ENCODE peak calls at places on chromosomes 3 and 15, in six cellular contexts. V, W, X, T, E and F are unnamed samples. For H3K4me1, the result is how much of the 10 kb centered on the place peaks cover.

GRCh38 chr15:43518073-43518761 is 809 bp downstream of the MAP1A start:
- DNase-seq in V (no peak), W (peak), X (peak), T (no peak), E (no peak), F (no peak)

GRCh38 chr15:88604381-88604951 is 16.7 kb upstream of the AEN start:
- DNase-seq in V (no peak), W (no peak), X (no peak), T (no peak), E (no peak), F (no peak)

GRCh38 chr15:88623632-88624031 is 2.5 kb downstream of the AEN start:
- DNase-seq in V (no peak), W (no peak), X (no peak), T (peak), E (peak), F (no peak)

GRCh38 chr15:31525296-31525695 is 198.7 kb downstream of the KLF13 start:
- DNase-seq in V (no peak), W (no peak), X (no peak), T (no peak), E (no peak), F (peak)

GRCh38 chr3:126442099-126442848 is 33.4 kb downstream of the ZXDC start:
- DNase-seq in V (no peak), W (no peak), X (no peak), T (peak), E (no peak), F (no peak)

GRCh38 chr3:177427096-177427495 is 229.8 kb upstream of the TBL1XR1 start:
- DNase-seq in V (no peak), W (no peak), X (no peak), T (no peak), E (no peak), F (no peak)

GRCh38 chr3:47421741-47422649 is 41.2 kb downstream of the PTPN23 start:
- DNase-seq in V (peak), W (no peak), X (no peak), T (peak), E (no peak), F (no peak)

GRCh38 chr3:97138914-97139541 is 324.6 kb downstream of the EPHA6 start:
- DNase-seq in V (no peak), W (no peak), X (no peak), T (peak), E (no peak), F (no peak)

GRCh38 chr3:7328339-7328738 is 467.4 kb downstream of the GRM7 start:
- DNase-seq in V (no peak), W (no peak), X (no peak), T (no peak), E (no peak), F (no peak)

GRCh38 chr15:76337047-76337738 is 620 bp downstream of the ISL2 start:
- DNase-seq in V (no peak), W (peak), X (no peak), T (no peak), E (no peak), F (no peak)

GRCh38 chr15:38145671-38146111 is 106.9 kb upstream of the SPRED1 start:
- DNase-seq in V (no peak), W (no peak), X (no peak), T (no peak), E (no peak), F (no peak)

GRCh38 chr3:157938154-157938774 is 168.0 kb downstream of the SHOX2 start:
- DNase-seq in V (no peak), W (no peak), X (no peak), T (no peak), E (no peak), F (no peak)

GRCh38 chr3:131502530-131503327 is at the start of gene MRPL3:
- DNase-seq in V (peak), W (peak), X (peak), T (peak), E (peak), F (peak)

GRCh38 chr3:124962403-124962940 is 27.9 kb upstream of the MUC13 start:
- DNase-seq in V (no peak), W (no peak), X (no peak), T (no peak), E (no peak), F (no peak)

GRCh38 chr3:10816863-10817253 is 830 bp downstream of the SLC6A11 start:
- DNase-seq in V (no peak), W (no peak), X (no peak), T (no peak), E (no peak), F (no peak)

GRCh38 chr15:42720071-42720470 is 16.9 kb downstream of the CDAN1 start:
- DNase-seq in V (no peak), W (no peak), X (no peak), T (no peak), E (no peak), F (no peak)

GRCh38 chr3:182567666-182568065 is 225.6 kb upstream of the ATP11B start:
- DNase-seq in V (no peak), W (no peak), X (no peak), T (no peak), E (no peak), F (no peak)

GRCh38 chr15:62619105-62619504 is 423.4 kb upstream of the TPM1 start:
- DNase-seq in V (no peak), W (no peak), X (no peak), T (no peak), E (no peak), F (no peak)

GRCh38 chr15:40337597-40337996 is 3.1 kb downstream of the CCDC9B start:
- DNase-seq in V (peak), W (no peak), X (no peak), T (peak), E (no peak), F (no peak)

GRCh38 chr15:40336129-40337122 is 4.3 kb downstream of the CCDC9B start:
- DNase-seq in V (no peak), W (peak), X (peak), T (no peak), E (no peak), F (no peak)

GRCh38 chr15:40339621-40339945 is 1.2 kb downstream of the CCDC9B start:
- DNase-seq in V (no peak), W (no peak), X (peak), T (no peak), E (no peak), F (no peak)

GRCh38 chr15:40338921-40339620 is 1.7 kb downstream of the CCDC9B start:
- DNase-seq in V (no peak), W (no peak), X (no peak), T (peak), E (no peak), F (no peak)

DNA sequence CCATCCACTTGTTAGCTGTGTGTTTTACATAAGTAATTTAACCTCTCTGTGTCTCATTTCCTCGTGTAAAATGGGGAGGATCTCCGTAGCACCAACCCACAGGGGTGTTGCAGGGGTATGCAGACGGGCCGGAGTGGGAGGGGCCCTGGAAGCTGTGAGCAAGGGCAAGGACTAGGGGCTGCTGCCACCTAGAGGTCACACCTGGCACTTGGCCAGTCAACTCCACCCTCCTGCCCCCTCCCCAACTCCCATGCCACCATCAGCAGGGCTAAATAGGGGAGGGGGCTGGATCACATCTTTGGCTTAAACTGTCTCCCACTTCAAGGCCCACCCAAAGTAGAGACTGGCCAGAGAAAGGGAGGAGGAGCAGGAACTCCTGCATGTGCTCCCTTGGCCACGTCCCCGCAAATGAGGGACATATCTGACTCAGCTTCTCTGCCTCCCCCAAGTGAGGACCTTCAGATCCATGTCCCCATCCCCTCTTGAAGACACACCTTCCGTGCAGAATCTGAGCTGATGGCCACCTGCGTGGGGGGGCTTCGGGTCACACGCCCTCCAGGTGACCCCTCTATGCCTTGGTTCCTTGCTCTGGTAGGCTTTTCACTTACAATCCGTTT is 2.6 kb downstream of the CCDC9B start:
- DNase-seq in V (peak), W (peak), X (peak), T (peak), E (no peak), F (no peak)
- H3K4me1 ChIP-seq in V (half or more), W (half or more), X (under half), T (half or more), E (half or more), F (half or more)

DNA sequence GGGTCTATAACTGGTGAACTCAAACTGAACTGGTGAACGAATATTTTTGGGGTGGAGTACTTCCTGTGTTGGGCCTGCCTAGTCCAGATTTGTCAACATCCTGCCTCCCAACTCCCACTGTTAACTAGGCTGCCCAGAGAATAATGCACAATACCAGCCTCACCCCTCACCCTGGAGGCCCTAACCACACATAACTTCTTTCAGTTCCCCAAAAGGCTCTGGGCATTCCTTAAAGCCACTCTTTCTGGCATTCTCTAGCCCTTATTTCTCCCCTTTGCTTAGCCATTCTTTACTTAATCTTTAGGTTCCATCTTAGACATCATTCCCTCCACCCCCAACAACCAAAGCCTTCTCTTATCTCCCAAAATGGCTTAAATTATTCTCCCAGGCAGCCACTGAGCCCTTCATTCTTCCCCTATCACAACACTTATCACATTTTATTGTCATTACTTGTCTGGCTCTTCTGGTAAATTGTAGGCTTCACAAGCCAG is 9.1 kb upstream of the SEC11A start:
- DNase-seq in V (no peak), W (peak), X (no peak), T (no peak), E (no peak), F (no peak)
- TF ChIP-seq POLR2AphosphoS5 in V (no peak), W (no peak), X (no peak), T (no peak), E (no peak), F (no peak)

DNA sequence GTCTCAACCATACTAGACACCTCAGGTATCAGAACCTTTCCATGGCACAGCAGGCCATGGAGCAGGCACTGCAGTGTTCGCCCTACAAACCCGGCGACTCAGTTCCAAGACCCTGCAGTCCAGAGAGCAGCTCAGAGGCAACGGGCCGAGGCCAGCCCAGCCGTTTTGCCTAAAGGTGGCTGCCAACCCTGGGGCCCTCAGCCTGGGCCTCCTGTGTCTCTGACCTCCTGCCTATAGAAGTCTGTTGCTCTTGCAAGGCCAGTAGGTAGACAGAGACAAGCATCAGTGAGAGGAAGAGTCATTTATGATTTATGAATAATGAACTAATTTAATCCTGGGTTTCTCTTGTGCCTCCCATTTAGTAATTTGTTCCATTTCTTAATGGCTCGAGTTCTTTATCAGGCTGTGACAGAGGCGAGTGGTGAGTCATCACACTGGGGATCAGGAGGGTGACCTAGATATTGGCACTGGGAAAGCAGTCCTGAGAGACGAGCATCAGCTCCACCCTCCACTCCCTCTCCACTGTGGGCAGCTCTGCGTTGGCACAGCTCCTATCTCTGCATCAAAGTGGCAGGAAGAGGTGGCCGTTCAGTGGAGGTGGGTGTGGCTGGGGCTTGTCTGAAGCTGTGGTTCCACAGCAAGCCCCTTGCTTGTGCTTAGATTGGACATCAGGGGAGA is 79.8 kb downstream of the ABHD5 start:
- DNase-seq in V (no peak), W (peak), X (no peak), T (peak), E (peak), F (no peak)
- H3K4me1 ChIP-seq in V (under half), W (under half), X (under half), T (under half), E (under half), F (under half)

GRCh38 chr15:70272565-70273355 is 175.0 kb upstream of the TLE3 start:
- DNase-seq in V (peak), W (no peak), X (no peak), T (peak), E (no peak), F (no peak)

GRCh38 chr15:70269331-70269911 is 171.7 kb upstream of the TLE3 start:
- DNase-seq in V (peak), W (no peak), X (no peak), T (no peak), E (no peak), F (no peak)

GRCh38 chr15:70270752-70271111 is 173.0 kb upstream of the TLE3 start:
- DNase-seq in V (peak), W (no peak), X (no peak), T (no peak), E (no peak), F (no peak)

GRCh38 chr15:70269991-70270751 is 172.5 kb upstream of the TLE3 start:
- DNase-seq in V (peak), W (no peak), X (no peak), T (no peak), E (no peak), F (no peak)

GRCh38 chr15:70271422-70272088 is 173.8 kb upstream of the TLE3 start:
- DNase-seq in V (peak), W (no peak), X (no peak), T (peak), E (no peak), F (no peak)
- TF ChIP-seq POLR2AphosphoS5 in V (no peak), W (no peak), X (no peak), T (peak), E (no peak), F (peak)

GRCh38 chr3:42631650-42632049 is 21.8 kb upstream of the ZBTB47 start:
- DNase-seq in V (no peak), W (no peak), X (no peak), T (no peak), E (no peak), F (no peak)
- H3K4me1 ChIP-seq in V (under half), W (under half), X (under half), T (under half), E (under half), F (under half)

GRCh38 chr3:65042675-65043074 is 354.9 kb upstream of the ADAMTS9 start:
- DNase-seq in V (no peak), W (no peak), X (no peak), T (no peak), E (no peak), F (no peak)

GRCh38 chr3:65035231-65035630 is 347.4 kb upstream of the ADAMTS9 start:
- DNase-seq in V (no peak), W (no peak), X (no peak), T (no peak), E (no peak), F (no peak)

GRCh38 chr3:65045138-65045537 is 357.3 kb upstream of the ADAMTS9 start:
- DNase-seq in V (no peak), W (no peak), X (no peak), T (no peak), E (no peak), F (no peak)

GRCh38 chr3:65044401-65044800 is 356.6 kb upstream of the ADAMTS9 start:
- DNase-seq in V (no peak), W (no peak), X (no peak), T (no peak), E (no peak), F (no peak)

DNA sequence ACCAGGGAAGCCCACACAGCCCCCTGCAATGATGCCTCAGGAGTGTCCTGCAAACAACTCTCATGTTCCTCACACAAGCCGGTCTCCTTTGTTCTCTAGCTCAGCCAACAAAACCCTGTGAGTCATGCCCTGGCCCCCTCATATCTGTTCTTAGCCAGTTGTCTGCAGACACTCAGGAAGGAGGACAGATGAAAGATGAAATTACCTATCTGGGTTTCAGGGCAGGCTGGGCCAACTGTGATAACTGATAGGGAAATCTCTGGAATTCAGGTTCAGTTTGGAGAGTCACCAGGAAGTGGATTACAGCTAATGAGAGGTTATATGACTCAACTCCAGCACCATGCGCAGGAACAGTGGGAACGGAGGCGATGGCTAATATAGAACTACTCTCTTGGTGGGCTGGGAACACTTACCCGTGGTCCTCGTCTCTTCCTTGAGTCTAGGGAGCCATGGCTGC is 352.0 kb upstream of the ADAMTS9 start:
- DNase-seq in V (no peak), W (peak), X (no peak), T (no peak), E (no peak), F (no peak)
- TF ChIP-seq POLR2AphosphoS5 in V (no peak), W (peak), X (no peak), T (no peak), E (no peak), F (no peak)

DNA sequence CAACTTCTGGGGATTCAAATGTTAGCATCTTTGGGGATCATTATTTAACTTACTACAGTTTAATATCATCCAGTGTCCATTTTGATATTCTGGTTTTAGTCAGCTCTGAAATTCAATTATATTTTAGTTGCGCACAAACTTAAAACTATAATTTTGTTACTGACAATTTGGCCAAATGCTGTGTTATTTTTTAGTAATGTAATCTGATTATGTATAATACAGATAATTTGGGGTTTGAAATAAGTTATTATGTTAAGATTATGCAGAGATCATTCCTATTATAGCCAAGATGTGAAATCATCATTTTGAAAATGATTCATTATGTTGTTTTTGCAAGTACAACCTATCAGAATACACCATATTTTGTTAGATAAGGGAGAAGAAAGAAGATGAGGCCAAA is 706.1 kb downstream of the ROBO2 start:
- DNase-seq in V (no peak), W (no peak), X (no peak), T (no peak), E (no peak), F (no peak)
- H3K4me1 ChIP-seq in V (under half), W (under half), X (under half), T (under half), E (under half), F (under half)